ENCODE peak calls at places on chromosomes 7 and 10, in four cellular contexts. W is HCT116, S is K562, F is H1. Z is an unnamed sample.
A peak's percentile ranks its signal among the peaks of the same experiment; 100 is the strongest.

GRCh38 chr10:83367036-83367435 is 772.3 kb upstream of the GHITM start:
- DNase-seq in W (no peak), S (no peak), F (no peak), Z (no peak)

GRCh38 chr7:149423441-149423970 is 37.4 kb downstream of the ZNF777 start:
- DNase-seq in W (no peak), S (no peak), F (no peak), Z (no peak)

GRCh38 chr7:83347836-83348482 is 185.3 kb upstream of the PCLO start:
- DNase-seq in W (no peak), S (no peak), F (no peak), Z (no peak)

GRCh38 chr7:42747073-42747472 is 164.8 kb downstream of the C7orf25 start:
- DNase-seq in W (no peak), S (no peak), F (no peak), Z (no peak)

GRCh38 chr7:101598981-101599681 is 30.0 kb downstream of the MYL10 start:
- DNase-seq in W (no peak), S (no peak), F (no peak), Z (no peak)

GRCh38 chr10:52216852-52217251 is 97.2 kb upstream of the DKK1 start:
- DNase-seq in W (no peak), S (no peak), F (no peak), Z (peak; percentile 45)

GRCh38 chr7:104548861-104549260 is 220.5 kb downstream of the LHFPL3 start:
- DNase-seq in W (peak; percentile 1), S (peak; percentile 17), F (no peak), Z (no peak)

GRCh38 chr10:17375936-17376584 is 78.3 kb downstream of the ST8SIA6 start:
- DNase-seq in W (no peak), S (peak; percentile 63), F (peak; percentile 23), Z (no peak)

GRCh38 chr7:13293264-13294002 is 606.0 kb downstream of the ARL4A start:
- DNase-seq in W (no peak), S (no peak), F (no peak), Z (no peak)

GRCh38 chr7:128906766-128907559 is 3.5 kb downstream of the KCP start:
- DNase-seq in W (no peak), S (no peak), F (no peak), Z (no peak)

GRCh38 chr7:66070222-66070621 is 5.4 kb upstream of the ASL start:
- DNase-seq in W (no peak), S (no peak), F (no peak), Z (no peak)

GRCh38 chr7:131011976-131012375 is 278.0 kb upstream of the KLF14 start:
- DNase-seq in W (no peak), S (peak; percentile 30), F (no peak), Z (no peak)

GRCh38 chr7:52794621-52795020 is 240.8 kb upstream of the POM121L12 start:
- DNase-seq in W (no peak), S (no peak), F (no peak), Z (no peak)

GRCh38 chr10:4316166-4316810 is 509.7 kb upstream of the AKR1E2 start:
- DNase-seq in W (no peak), S (no peak), F (no peak), Z (no peak)

GRCh38 chr7:22786290-22786932 is 36.2 kb downstream of the TOMM7 start:
- DNase-seq in W (no peak), S (no peak), F (no peak), Z (no peak)

GRCh38 chr10:77737608-77738007 is 100.0 kb upstream of the KCNMA1 start:
- DNase-seq in W (peak; percentile 31), S (no peak), F (no peak), Z (no peak)

GRCh38 chr10:98338896-98339295 is 70.9 kb upstream of the LOXL4 start:
- DNase-seq in W (no peak), S (no peak), F (no peak), Z (no peak)

GRCh38 chr10:121734517-121735137 is 136.4 kb upstream of the FGFR2 start:
- DNase-seq in W (peak; percentile 19), S (peak; percentile 27), F (no peak), Z (no peak)

GRCh38 chr7:122470859-122471258 is 166.3 kb upstream of the FEZF1 start:
- DNase-seq in W (no peak), S (no peak), F (no peak), Z (no peak)

GRCh38 chr7:158912406-158912805 is 56.0 kb downstream of the DYNC2I1 start:
- DNase-seq in W (no peak), S (no peak), F (no peak), Z (no peak)

GRCh38 chr10:44706745-44707144 is 204.4 kb upstream of the TMEM72 start:
- DNase-seq in W (peak; percentile 3), S (no peak), F (no peak), Z (no peak)

GRCh38 chr7:20330797-20331230 is at the start of gene ITGB8:
- DNase-seq in W (no peak), S (no peak), F (no peak), Z (no peak)

GRCh38 chr10:51786684-51787035 is 87.3 kb upstream of the CSTF2T start:
- DNase-seq in W (no peak), S (no peak), F (no peak), Z (no peak)

GRCh38 chr7:137381045-137381444 is 37.5 kb upstream of the PTN start:
- DNase-seq in W (no peak), S (no peak), F (no peak), Z (no peak)

GRCh38 chr7:92614586-92615237 is 24.5 kb upstream of the FAM133B start:
- DNase-seq in W (no peak), S (no peak), F (no peak), Z (no peak)

DNA sequence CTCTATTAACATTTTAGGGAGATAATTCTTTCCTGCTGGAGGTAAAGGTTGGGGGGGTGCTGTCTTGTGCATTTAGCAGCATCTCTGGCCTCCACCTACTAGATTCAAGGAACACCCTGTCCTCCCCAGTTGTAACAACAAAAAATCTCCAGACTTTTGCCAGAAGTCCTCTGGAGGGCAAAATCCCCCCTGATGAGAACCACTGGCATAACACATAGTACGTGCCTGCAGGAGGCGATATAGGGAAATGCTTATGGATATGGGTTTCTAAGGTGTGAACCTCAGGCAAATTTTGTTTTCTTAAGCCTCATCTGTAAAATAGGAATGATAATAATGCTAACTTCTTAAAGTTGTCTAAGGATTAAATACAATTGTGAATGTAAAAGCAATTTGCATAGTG is 2.9 kb upstream of the OSBPL3 start:
- DNase-seq in W (no peak), S (peak; percentile 43), F (no peak), Z (no peak)
- TF ChIP-seq EGR1 in W (no peak), S (no peak), F (no peak), Z (no peak)

GRCh38 chr7:117230276-117231046 is 92.4 kb downstream of the WNT2 start:
- DNase-seq in W (no peak), S (peak; percentile 24), F (no peak), Z (peak; percentile 66)
- TF ChIP-seq EGR1 in W (no peak), S (no peak), F (no peak), Z (no peak)

GRCh38 chr10:69797959-69798358 is 3.7 kb upstream of the COL13A1 start:
- DNase-seq in W (no peak), S (no peak), F (no peak), Z (no peak)

GRCh38 chr10:69801094-69801433 is 642 bp upstream of the COL13A1 start:
- DNase-seq in W (peak; percentile 60), S (peak; percentile 56), F (no peak), Z (no peak)

GRCh38 chr10:69801434-69802315 is at the start of gene COL13A1:
- DNase-seq in W (peak; percentile 71), S (peak; percentile 10), F (peak; percentile 73), Z (no peak)

GRCh38 chr10:69800665-69801064 is 1.0 kb upstream of the COL13A1 start:
- DNase-seq in W (no peak), S (no peak), F (no peak), Z (no peak)

DNA sequence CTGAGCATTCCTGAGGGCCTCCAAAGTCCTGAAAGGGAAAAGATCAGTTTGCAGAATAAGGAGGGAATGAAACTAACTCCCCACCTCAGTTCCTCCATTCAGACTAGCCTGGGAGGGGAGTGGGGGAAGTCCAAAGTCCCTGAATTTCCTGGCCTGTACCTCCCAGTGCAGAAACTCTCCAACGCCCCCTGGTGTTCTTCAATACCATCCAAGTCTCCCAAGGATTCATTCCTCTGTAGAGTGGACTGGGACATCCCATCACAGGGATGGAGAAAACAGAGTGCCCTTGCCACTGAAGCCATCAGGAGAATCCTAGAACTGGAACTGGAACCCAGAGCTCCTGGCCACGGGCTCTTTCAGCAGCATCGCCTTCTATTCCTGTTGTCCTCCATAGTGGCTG is 1.6 kb upstream of the COL13A1 start:
- DNase-seq in W (peak; percentile 67), S (peak; percentile 57), F (no peak), Z (no peak)
- TF ChIP-seq EGR1 in W (no peak), S (no peak), F (no peak), Z (no peak)

GRCh38 chr10:21732067-21732772 is 198.2 kb downstream of the MLLT10 start:
- DNase-seq in W (peak; percentile 44), S (peak; percentile 74), F (peak; percentile 77), Z (no peak)
- TF ChIP-seq EGR1 in W (no peak), S (no peak), F (no peak), Z (no peak)

GRCh38 chr10:132826524-132827422 is 40.8 kb upstream of the NKX6-2 start:
- DNase-seq in W (no peak), S (no peak), F (no peak), Z (no peak)

GRCh38 chr10:132827423-132827789 is 41.5 kb upstream of the NKX6-2 start:
- DNase-seq in W (no peak), S (no peak), F (no peak), Z (no peak)

GRCh38 chr10:132828681-132829080 is 42.7 kb upstream of the NKX6-2 start:
- DNase-seq in W (no peak), S (no peak), F (no peak), Z (no peak)

GRCh38 chr10:132827861-132828539 is 42.1 kb upstream of the NKX6-2 start:
- DNase-seq in W (no peak), S (no peak), F (no peak), Z (no peak)

GRCh38 chr10:132829403-132829802 is 43.5 kb upstream of the NKX6-2 start:
- DNase-seq in W (no peak), S (no peak), F (no peak), Z (no peak)
- TF ChIP-seq EGR1 in W (no peak), S (no peak), F (no peak), Z (no peak)

DNA sequence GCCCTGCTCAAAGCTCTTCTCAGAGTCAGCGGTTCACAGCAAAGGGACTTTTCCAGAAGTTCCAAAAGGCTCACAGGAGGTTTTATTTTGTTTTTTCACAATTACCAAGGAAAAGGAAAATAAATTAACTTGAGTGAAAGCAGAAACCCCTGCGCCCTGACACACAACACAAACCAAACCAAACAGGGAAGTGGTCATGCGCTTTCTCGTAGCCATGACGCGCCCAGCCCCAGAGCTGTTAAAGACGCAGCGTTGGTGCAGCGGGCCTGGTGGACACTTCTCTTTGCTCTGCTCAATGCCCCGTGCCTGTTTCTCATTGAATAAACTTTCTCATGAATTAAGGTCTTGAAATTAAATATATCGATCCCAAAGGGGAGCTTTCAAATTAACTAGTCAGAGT is 134.4 kb upstream of the LYZL2 start:
- DNase-seq in W (no peak), S (no peak), F (no peak), Z (no peak)
- TF ChIP-seq EGR1 in W (no peak), S (no peak), F (no peak), Z (no peak)

GRCh38 chr7:40760997-40761396 is 626.2 kb downstream of the SUGCT start:
- DNase-seq in W (no peak), S (no peak), F (no peak), Z (no peak)
- TF ChIP-seq EGR1 in W (no peak), S (no peak), F (no peak), Z (no peak)

GRCh38 chr7:108358553-108358952 is 97.7 kb downstream of the NRCAM start:
- DNase-seq in W (no peak), S (no peak), F (peak; percentile 46), Z (no peak)
- TF ChIP-seq EGR1 in W (no peak), S (no peak), F (no peak), Z (no peak)